ENCODE peak calls at places on chromosomes 6 and 20, in four cellular contexts. S is cardiac muscle cell, O is posterior vena cava, B is T1000. E is an unnamed sample.

GRCh38 chr20:13822459-13822858 is 37.6 kb downstream of the NDUFAF5 start:
- DNase-seq in O (no peak), B (no peak), S (no peak), E (no peak)

GRCh38 chr6:84912472-84913143 is 148.2 kb upstream of the TBX18 start:
- DNase-seq in O (no peak), B (no peak), S (no peak), E (no peak)

GRCh38 chr6:110367825-110368224 is 9.7 kb upstream of the METTL24 start:
- DNase-seq in O (no peak), S (no peak), B (no peak), E (no peak)

GRCh38 chr6:97064578-97064977 is 140.1 kb downstream of the KLHL32 start:
- DNase-seq in O (peak), B (no peak), S (no peak), E (no peak)

GRCh38 chr6:141443668-141444067 is 689.1 kb upstream of the GJE1 start:
- DNase-seq in O (no peak), S (no peak), B (no peak), E (no peak)

GRCh38 chr20:18011951-18012645 is 43.3 kb downstream of the MGME1 start:
- DNase-seq in B (no peak), S (no peak), O (no peak), E (no peak)

GRCh38 chr6:153131037-153131981 is at the start of gene RGS17:
- DNase-seq in B (peak), O (no peak), S (peak), E (peak)

GRCh38 chr20:12093062-12093796 is 175.5 kb downstream of the BTBD3 start:
- DNase-seq in O (no peak), S (no peak), B (no peak), E (no peak)

GRCh38 chr6:56808871-56809359 is 146.0 kb upstream of the BEND6 start:
- DNase-seq in O (no peak), B (peak), S (no peak), E (no peak)

GRCh38 chr20:6029538-6029937 is 24.3 kb downstream of the LRRN4 start:
- DNase-seq in O (no peak), S (peak), B (no peak), E (no peak)

GRCh38 chr20:41960166-41960565 is 342.0 kb upstream of the CHD6 start:
- DNase-seq in S (no peak), B (no peak), O (no peak), E (no peak)

GRCh38 chr6:110689275-110689935 is 125.9 kb downstream of the CDK19 start:
- DNase-seq in O (no peak), B (no peak), S (no peak), E (no peak)

GRCh38 chr6:36873612-36874011 is 991 bp downstream of the PPIL1 start:
- DNase-seq in S (no peak), O (no peak), B (no peak), E (no peak)

GRCh38 chr6:149508485-149508884 is 23.7 kb upstream of the ZC3H12D start:
- DNase-seq in S (no peak), O (no peak), B (no peak), E (no peak)

GRCh38 chr6:120198033-120198432 is 848.5 kb upstream of the MAN1A1 start:
- DNase-seq in S (peak), B (no peak), O (no peak), E (no peak)

GRCh38 chr6:30344868-30345671 is at the start of gene RPP21:
- DNase-seq in O (peak), S (peak), B (peak), E (peak)

GRCh38 chr6:163087981-163088380 is 326.5 kb upstream of the QKI start:
- DNase-seq in B (no peak), S (no peak), O (no peak), E (no peak)

GRCh38 chr6:24918641-24919403 is 16.9 kb downstream of the RIPOR2 start:
- DNase-seq in O (no peak), S (no peak), B (no peak), E (no peak)

GRCh38 chr20:37242503-37242902 is 19.1 kb downstream of the GHRH start:
- DNase-seq in O (no peak), S (no peak), B (no peak), E (no peak)

GRCh38 chr6:5094327-5094726 is 9.2 kb downstream of the PPP1R3G start:
- DNase-seq in S (peak), B (no peak), O (no peak), E (no peak)